ENCODE peak calls at places on chromosomes 13 and 19, in eight cellular contexts. K, G, N, L, V, W, U and E are unnamed samples.

GRCh38 chr19:32068805-32069204 is 276.6 kb upstream of the ZNF507 start:
- DNase-seq in K (no peak), G (no peak), N (no peak), L (no peak), V (peak), W (no peak), U (no peak), E (no peak)

GRCh38 chr19:42028304-42029216 is 34.5 kb upstream of the ATP1A3 start:
- DNase-seq in K (no peak), G (no peak), N (peak), L (peak), V (no peak), W (peak), U (peak), E (no peak)

GRCh38 chr19:40221858-40222619 is 3.9 kb upstream of the TTC9B start:
- DNase-seq in K (peak), G (peak), N (peak), L (peak), V (peak), W (peak), U (peak), E (peak)

GRCh38 chr19:43820098-43820860 is 6.8 kb upstream of the ZNF283 start:
- DNase-seq in K (peak), G (no peak), N (peak), L (no peak), V (peak), W (no peak), U (no peak), E (peak)

GRCh38 chr13:92164822-92165221 is 766.4 kb downstream of the GPC5 start:
- DNase-seq in K (no peak), G (no peak), N (peak), L (no peak), V (no peak), W (no peak), U (peak), E (no peak)

GRCh38 chr19:3129112-3129511 is 6.7 kb upstream of the GNA15 start:
- DNase-seq in K (peak), G (peak), N (peak), L (no peak), V (peak), W (no peak), U (no peak), E (peak)

GRCh38 chr13:102395939-102396338 is 5.9 kb downstream of the FGF14 start:
- DNase-seq in K (no peak), G (no peak), N (no peak), L (no peak), V (no peak), W (no peak), U (no peak), E (no peak)

GRCh38 chr13:113660066-113660465 is 2.1 kb upstream of the ATP4B start:
- DNase-seq in K (no peak), G (no peak), N (no peak), L (no peak), V (no peak), W (no peak), U (no peak), E (no peak)

GRCh38 chr13:53250272-53250875 is 221.8 kb downstream of the OLFM4 start:
- DNase-seq in K (peak), G (peak), N (no peak), L (no peak), V (peak), W (peak), U (peak), E (peak)

GRCh38 chr19:51016798-51017683 is 2.5 kb downstream of the KLK10 start:
- DNase-seq in K (peak), G (peak), N (peak), L (peak), V (peak), W (peak), U (peak), E (peak)

GRCh38 chr13:102587916-102588315 is 8.9 kb upstream of the TPP2 start:
- DNase-seq in K (no peak), G (no peak), N (no peak), L (no peak), V (no peak), W (no peak), U (peak), E (no peak)

GRCh38 chr13:42561752-42562467 is 12.0 kb upstream of the TNFSF11 start:
- DNase-seq in K (no peak), G (peak), N (no peak), L (no peak), V (no peak), W (no peak), U (no peak), E (no peak)

GRCh38 chr19:40682431-40682964 is 8.0 kb downstream of the NUMBL start:
- DNase-seq in K (no peak), G (no peak), N (no peak), L (no peak), V (no peak), W (no peak), U (no peak), E (no peak)

GRCh38 chr19:15815306-15815705 is at the start of gene OR10H1:
- DNase-seq in K (no peak), G (no peak), N (no peak), L (no peak), V (peak), W (no peak), U (no peak), E (no peak)

GRCh38 chr13:94557836-94558235 is 38.1 kb downstream of the TGDS start:
- DNase-seq in K (no peak), G (peak), N (no peak), L (no peak), V (no peak), W (no peak), U (no peak), E (no peak)

GRCh38 chr13:38328699-38329098 is 21.0 kb upstream of the UFM1 start:
- DNase-seq in K (no peak), G (no peak), N (no peak), L (no peak), V (no peak), W (no peak), U (no peak), E (no peak)

GRCh38 chr13:79678100-79678499 is 197.1 kb downstream of the NDFIP2 start:
- DNase-seq in K (peak), G (peak), N (no peak), L (no peak), V (peak), W (no peak), U (no peak), E (no peak)

GRCh38 chr13:50527612-50528509 is 315.6 kb downstream of the DLEU7 start:
- DNase-seq in K (no peak), G (no peak), N (no peak), L (no peak), V (peak), W (no peak), U (no peak), E (no peak)

GRCh38 chr19:45630463-45630862 is 8.7 kb downstream of the EML2 start:
- DNase-seq in K (peak), G (peak), N (no peak), L (no peak), V (peak), W (no peak), U (peak), E (peak)

GRCh38 chr19:16875584-16876555 is 12.9 kb upstream of the F2RL3 start:
- DNase-seq in K (no peak), G (no peak), N (no peak), L (no peak), V (no peak), W (no peak), U (no peak), E (no peak)

GRCh38 chr13:42102961-42103688 is 54.7 kb downstream of the DGKH start:
- DNase-seq in K (peak), G (no peak), N (no peak), L (no peak), V (peak), W (no peak), U (no peak), E (no peak)

GRCh38 chr19:31344403-31344802 is 4.8 kb downstream of the TSHZ3 start:
- DNase-seq in K (no peak), G (no peak), N (peak), L (no peak), V (no peak), W (no peak), U (no peak), E (no peak)

GRCh38 chr19:44575116-44575700 is 38.2 kb upstream of the IGSF23 start:
- DNase-seq in K (no peak), G (no peak), N (peak), L (no peak), V (no peak), W (no peak), U (peak), E (no peak)

GRCh38 chr13:80680786-80681366 is 339.9 kb upstream of the SPRY2 start:
- DNase-seq in K (no peak), G (no peak), N (no peak), L (no peak), V (no peak), W (no peak), U (no peak), E (no peak)

GRCh38 chr19:54916822-54917221 is 10.9 kb downstream of the NCR1 start:
- DNase-seq in K (no peak), G (no peak), N (no peak), L (no peak), V (no peak), W (no peak), U (no peak), E (no peak)

GRCh38 chr13:59510377-59510776 is 653.4 kb downstream of the DIAPH3 start:
- DNase-seq in K (no peak), G (no peak), N (no peak), L (no peak), V (no peak), W (no peak), U (no peak), E (no peak)

GRCh38 chr19:42419309-42419708 is 7.9 kb downstream of the LIPE start:
- DNase-seq in K (no peak), G (no peak), N (peak), L (no peak), V (no peak), W (no peak), U (no peak), E (no peak)

GRCh38 chr19:6854758-6855157 is 32.6 kb upstream of the ADGRE1 start:
- DNase-seq in K (no peak), G (no peak), N (no peak), L (no peak), V (no peak), W (no peak), U (no peak), E (no peak)

GRCh38 chr13:28440774-28441532 is 54.0 kb downstream of the FLT1 start:
- DNase-seq in K (no peak), G (no peak), N (no peak), L (no peak), V (peak), W (no peak), U (no peak), E (peak)

GRCh38 chr13:61900033-61900432 is 484.4 kb upstream of the PCDH20 start:
- DNase-seq in K (no peak), G (no peak), N (peak), L (no peak), V (no peak), W (no peak), U (peak), E (no peak)

DNA sequence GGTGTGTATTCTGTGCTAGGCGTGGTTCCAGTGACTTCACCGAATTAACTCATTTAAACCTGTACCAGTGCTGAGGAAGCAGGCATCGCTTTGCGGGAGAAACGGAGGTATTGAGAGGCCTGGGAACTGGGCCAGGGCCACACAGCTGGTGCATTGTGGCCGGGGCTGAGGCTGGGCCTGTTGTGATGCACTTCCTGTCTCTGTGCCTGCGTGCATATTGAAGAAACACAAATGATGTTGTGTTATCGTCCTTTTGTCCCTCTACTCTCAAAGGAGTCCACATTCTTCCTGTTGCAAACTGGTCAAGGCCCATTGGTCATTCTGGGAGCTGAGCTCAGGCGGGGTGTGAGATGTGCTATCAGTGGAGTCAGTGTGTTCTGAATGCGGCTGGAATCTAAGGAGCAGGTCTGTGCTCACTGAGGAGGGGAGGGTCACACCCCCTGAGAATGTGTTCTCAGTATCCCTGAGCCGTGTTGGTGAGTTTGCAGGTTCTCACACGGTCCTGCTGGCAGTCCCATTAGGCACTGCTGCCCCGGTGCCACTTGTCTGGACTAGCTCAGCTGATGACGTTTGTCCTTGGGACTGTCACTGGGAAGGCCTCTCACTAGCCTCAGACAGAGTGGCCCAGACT is 62.1 kb downstream of the ARHGEF7 start:
- DNase-seq in K (peak), G (peak), N (no peak), L (no peak), V (peak), W (no peak), U (no peak), E (peak)
- H3K9ac ChIP-seq in K (no peak), G (no peak), N (no peak), L (no peak), V (no peak), W (no peak), U (no peak), E (peak)

GRCh38 chr13:77861716-77862115 is 56.9 kb downstream of the EDNRB start:
- DNase-seq in K (no peak), G (peak), N (no peak), L (no peak), V (no peak), W (no peak), U (no peak), E (no peak)
- H3K27ac ChIP-seq in K (peak), G (no peak), N (no peak), L (no peak), V (no peak), W (no peak), U (no peak), E (no peak)

GRCh38 chr13:27120811-27121210 is 50.8 kb downstream of the USP12 start:
- DNase-seq in K (peak), G (no peak), N (no peak), L (no peak), V (no peak), W (no peak), U (peak), E (peak)
- H3K4me3 ChIP-seq in K (no peak), G (no peak), N (no peak), L (no peak), V (no peak), W (no peak), U (no peak), E (no peak)

DNA sequence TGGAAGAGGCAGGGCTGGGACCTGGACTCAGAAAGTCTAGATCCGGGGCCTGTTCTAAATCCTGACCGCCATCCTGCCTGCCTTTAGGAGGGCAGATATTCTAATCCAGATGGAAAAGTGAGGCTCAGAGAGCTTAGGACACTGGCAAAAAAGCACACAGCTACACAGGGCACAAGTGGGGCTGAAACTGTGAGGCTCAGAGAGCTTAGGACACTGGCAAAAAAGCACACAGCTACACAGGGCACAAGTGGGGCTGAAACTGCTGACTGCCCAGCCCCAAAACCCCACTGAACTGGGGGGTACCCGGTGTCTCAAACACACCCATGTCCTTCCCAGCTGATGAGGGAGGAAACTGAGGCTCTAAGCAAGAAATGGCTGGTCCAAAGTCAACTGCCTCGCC is 2.0 kb downstream of the AKT1S1 start:
- DNase-seq in K (no peak), G (no peak), N (no peak), L (no peak), V (no peak), W (no peak), U (no peak), E (no peak)
- H3K9ac ChIP-seq in K (peak), G (peak), N (peak), L (peak), V (peak), W (no peak), U (peak), E (peak)

DNA sequence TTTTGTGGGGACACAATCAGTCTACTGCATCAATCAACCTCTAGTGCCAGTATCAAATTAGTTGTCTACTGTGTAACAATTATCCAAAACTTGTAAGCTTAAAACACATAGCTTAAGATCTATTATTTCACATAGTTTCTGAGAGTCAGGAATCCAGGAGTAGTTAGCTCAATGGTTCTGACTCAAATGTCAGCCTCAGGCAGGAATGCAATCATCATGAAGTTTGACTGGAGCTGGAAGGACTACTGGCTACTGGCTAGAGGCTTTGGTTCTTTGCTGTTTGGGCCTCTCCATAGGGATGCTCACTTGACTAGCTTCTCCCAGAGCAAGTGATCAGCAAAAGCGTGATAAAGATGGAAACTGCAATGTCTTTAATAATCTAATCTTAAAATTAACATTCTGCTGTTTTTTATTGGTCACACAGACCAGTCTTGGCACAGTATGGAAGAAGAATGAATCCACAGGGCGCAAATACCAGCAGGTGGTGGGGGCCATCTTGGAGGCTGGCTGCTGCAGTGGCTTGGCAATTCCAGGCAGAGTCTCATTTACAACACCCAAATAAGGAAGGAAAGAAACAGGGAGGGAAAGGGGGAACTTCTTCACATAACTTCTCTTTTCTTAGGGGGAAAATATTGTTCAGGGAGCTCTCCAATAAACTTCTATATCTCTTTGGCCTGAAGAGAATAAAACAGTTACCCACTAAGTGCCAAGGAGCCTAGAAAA is 15.7 kb downstream of the CAB39L start:
- DNase-seq in K (no peak), G (no peak), N (no peak), L (no peak), V (no peak), W (no peak), U (no peak), E (no peak)
- H3K27ac ChIP-seq in K (no peak), G (no peak), N (no peak), L (no peak), V (no peak), W (no peak), U (no peak), E (no peak)

DNA sequence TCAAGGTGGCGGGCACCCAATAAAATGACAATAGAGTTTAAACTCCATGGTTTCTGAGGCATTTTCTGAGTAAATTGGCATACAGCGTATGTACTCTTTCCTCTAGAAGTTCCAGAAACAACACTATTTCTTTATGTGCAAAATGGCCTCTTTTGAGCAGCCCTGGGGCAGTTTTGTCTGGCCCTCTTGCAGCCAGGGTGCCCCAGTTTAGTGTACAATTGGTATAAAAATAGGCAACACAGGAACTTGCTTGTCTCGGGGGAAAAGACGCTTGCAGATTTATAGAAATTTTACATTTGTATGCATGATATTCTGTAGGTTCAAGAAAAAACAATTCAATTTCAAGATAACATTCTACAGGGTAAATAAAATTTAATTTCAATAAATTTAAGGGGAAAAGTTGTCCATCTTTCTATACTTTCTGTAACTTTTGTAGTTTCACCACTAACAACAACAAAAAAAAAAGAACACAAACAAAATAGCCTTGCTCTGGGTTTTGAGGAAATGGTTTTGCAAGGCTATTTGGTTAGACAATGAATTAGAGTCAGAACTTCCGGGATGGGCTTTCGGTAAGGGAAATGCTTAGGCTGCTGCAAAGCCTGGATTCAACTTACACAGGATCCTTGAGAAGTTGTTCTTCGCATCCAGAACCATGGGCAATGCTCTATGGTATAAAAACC is 45.3 kb downstream of the LRCH1 start:
- DNase-seq in K (no peak), G (no peak), N (no peak), L (no peak), V (no peak), W (no peak), U (no peak), E (no peak)
- H3K4me3 ChIP-seq in K (no peak), G (no peak), N (no peak), L (no peak), V (no peak), W (no peak), U (no peak), E (no peak)